ENCODE peak calls at places on chromosomes 3 and 15, in six cellular contexts. One of them, this sample, is unnamed.

GRCh38 chr15:85379403-85380131 is 836 bp upstream of the AKAP13 start:
- DNase-seq in NCI-H1417 treated with DMSO at 0.1 percent for 48 hours: no peak
- DNase-seq in stimulated activated CD8-positive, alpha-beta memory T cell treated with anti-CD3 and anti-CD28 coated beads, Interleukin-2, amount 100 ng/mL, for 48 hours: peak; percentile 31
- DNase-seq in NCI-H446 treated with DMSO at 0.1 percent for 48 hours: no peak
- DNase-seq in globus pallidus: no peak
- DNase-seq in activated naive CD4-positive, alpha-beta T cell treated with anti-CD3 and anti-CD28 coated beads for 36 hours: peak; percentile 43
- DNase-seq in this sample: peak; percentile 26

GRCh38 chr3:141940204-141940776 is 63.8 kb downstream of the ATP1B3 start:
- DNase-seq in NCI-H446 treated with DMSO at 0.1 percent for 48 hours: peak; percentile 98
- DNase-seq in stimulated activated CD8-positive, alpha-beta memory T cell treated with anti-CD3 and anti-CD28 coated beads, Interleukin-2, amount 100 ng/mL, for 48 hours: peak; percentile 23
- DNase-seq in activated naive CD4-positive, alpha-beta T cell treated with anti-CD3 and anti-CD28 coated beads for 36 hours: peak; percentile 53
- DNase-seq in globus pallidus: peak; percentile 26
- DNase-seq in NCI-H1417 treated with DMSO at 0.1 percent for 48 hours: no peak
- DNase-seq in this sample: peak; percentile 64

GRCh38 chr15:70504305-70504951 is 258.9 kb downstream of the UACA start:
- DNase-seq in NCI-H1417 treated with DMSO at 0.1 percent for 48 hours: no peak
- DNase-seq in activated naive CD4-positive, alpha-beta T cell treated with anti-CD3 and anti-CD28 coated beads for 36 hours: peak; percentile 81
- DNase-seq in stimulated activated CD8-positive, alpha-beta memory T cell treated with anti-CD3 and anti-CD28 coated beads, Interleukin-2, amount 100 ng/mL, for 48 hours: no peak
- DNase-seq in NCI-H446 treated with DMSO at 0.1 percent for 48 hours: no peak
- DNase-seq in globus pallidus: no peak
- DNase-seq in this sample: no peak

GRCh38 chr15:74906193-74906449 is 530 bp downstream of the FAM219B start:
- DNase-seq in NCI-H1417 treated with DMSO at 0.1 percent for 48 hours: no peak
- DNase-seq in NCI-H446 treated with DMSO at 0.1 percent for 48 hours: no peak
- DNase-seq in stimulated activated CD8-positive, alpha-beta memory T cell treated with anti-CD3 and anti-CD28 coated beads, Interleukin-2, amount 100 ng/mL, for 48 hours: no peak
- DNase-seq in globus pallidus: peak; percentile 42
- DNase-seq in activated naive CD4-positive, alpha-beta T cell treated with anti-CD3 and anti-CD28 coated beads for 36 hours: peak; percentile 41
- DNase-seq in this sample: peak; percentile 13

GRCh38 chr3:13543251-13543650 is 5.7 kb upstream of the FBLN2 start:
- DNase-seq in stimulated activated CD8-positive, alpha-beta memory T cell treated with anti-CD3 and anti-CD28 coated beads, Interleukin-2, amount 100 ng/mL, for 48 hours: no peak
- DNase-seq in NCI-H446 treated with DMSO at 0.1 percent for 48 hours: no peak
- DNase-seq in NCI-H1417 treated with DMSO at 0.1 percent for 48 hours: no peak
- DNase-seq in activated naive CD4-positive, alpha-beta T cell treated with anti-CD3 and anti-CD28 coated beads for 36 hours: no peak
- DNase-seq in globus pallidus: no peak
- DNase-seq in this sample: no peak

GRCh38 chr15:52069559-52069958 is 43.0 kb downstream of the BCL2L10 start:
- DNase-seq in activated naive CD4-positive, alpha-beta T cell treated with anti-CD3 and anti-CD28 coated beads for 36 hours: no peak
- DNase-seq in NCI-H1417 treated with DMSO at 0.1 percent for 48 hours: no peak
- DNase-seq in stimulated activated CD8-positive, alpha-beta memory T cell treated with anti-CD3 and anti-CD28 coated beads, Interleukin-2, amount 100 ng/mL, for 48 hours: no peak
- DNase-seq in globus pallidus: no peak
- DNase-seq in NCI-H446 treated with DMSO at 0.1 percent for 48 hours: no peak
- DNase-seq in this sample: no peak

GRCh38 chr15:44490628-44491027 is 46.3 kb upstream of the EIF3J start:
- DNase-seq in NCI-H446 treated with DMSO at 0.1 percent for 48 hours: no peak
- DNase-seq in stimulated activated CD8-positive, alpha-beta memory T cell treated with anti-CD3 and anti-CD28 coated beads, Interleukin-2, amount 100 ng/mL, for 48 hours: no peak
- DNase-seq in globus pallidus: no peak
- DNase-seq in activated naive CD4-positive, alpha-beta T cell treated with anti-CD3 and anti-CD28 coated beads for 36 hours: no peak
- DNase-seq in NCI-H1417 treated with DMSO at 0.1 percent for 48 hours: no peak
- DNase-seq in this sample: peak; percentile 23

GRCh38 chr3:31980530-31981205 is 394 bp downstream of the OSBPL10 start:
- DNase-seq in globus pallidus: no peak
- DNase-seq in NCI-H1417 treated with DMSO at 0.1 percent for 48 hours: peak; percentile 37
- DNase-seq in NCI-H446 treated with DMSO at 0.1 percent for 48 hours: no peak
- DNase-seq in activated naive CD4-positive, alpha-beta T cell treated with anti-CD3 and anti-CD28 coated beads for 36 hours: peak; percentile 58
- DNase-seq in stimulated activated CD8-positive, alpha-beta memory T cell treated with anti-CD3 and anti-CD28 coated beads, Interleukin-2, amount 100 ng/mL, for 48 hours: no peak
- DNase-seq in this sample: peak; percentile 59

GRCh38 chr3:184177331-184177731 is 2.7 kb downstream of the AP2M1 start:
- DNase-seq in globus pallidus: no peak
- DNase-seq in NCI-H1417 treated with DMSO at 0.1 percent for 48 hours: no peak
- DNase-seq in activated naive CD4-positive, alpha-beta T cell treated with anti-CD3 and anti-CD28 coated beads for 36 hours: no peak
- DNase-seq in stimulated activated CD8-positive, alpha-beta memory T cell treated with anti-CD3 and anti-CD28 coated beads, Interleukin-2, amount 100 ng/mL, for 48 hours: no peak
- DNase-seq in NCI-H446 treated with DMSO at 0.1 percent for 48 hours: no peak
- DNase-seq in this sample: no peak

GRCh38 chr15:46654993-46655392 is 1020.2 kb downstream of the SQOR start:
- DNase-seq in stimulated activated CD8-positive, alpha-beta memory T cell treated with anti-CD3 and anti-CD28 coated beads, Interleukin-2, amount 100 ng/mL, for 48 hours: no peak
- DNase-seq in NCI-H1417 treated with DMSO at 0.1 percent for 48 hours: no peak
- DNase-seq in globus pallidus: no peak
- DNase-seq in NCI-H446 treated with DMSO at 0.1 percent for 48 hours: no peak
- DNase-seq in activated naive CD4-positive, alpha-beta T cell treated with anti-CD3 and anti-CD28 coated beads for 36 hours: no peak
- DNase-seq in this sample: no peak

This sample was measured in ACHN.